ENCODE peak calls at places on chromosomes 13 and 19, in six cellular contexts. K is transverse colon, A is A549, D is tibial nerve, Y is uterus, N is breast epithelium. Q is an unnamed sample.

GRCh38 chr13:32720026-32720425 is 133.8 kb downstream of the PDS5B start:
- DNase-seq in K (no peak), A (peak; percentile 4), D (no peak), Y (no peak), N (no peak), Q (no peak)

GRCh38 chr13:102571075-102571474 is 25.7 kb upstream of the TPP2 start:
- DNase-seq in K (no peak), A (no peak), D (no peak), Y (no peak), N (no peak), Q (no peak)

GRCh38 chr13:105159794-105160193 is 1375.7 kb downstream of the EFNB2 start:
- DNase-seq in K (no peak), A (no peak), D (no peak), Y (no peak), N (no peak), Q (no peak)

GRCh38 chr13:29484236-29484635 is 111.3 kb downstream of the SLC7A1 start:
- DNase-seq in K (no peak), A (no peak), D (no peak), Y (no peak), N (no peak), Q (no peak)

GRCh38 chr13:50677687-50678463 is 165.6 kb downstream of the DLEU7 start:
- DNase-seq in K (no peak), A (no peak), D (no peak), Y (no peak), N (no peak), Q (no peak)

GRCh38 chr19:19094513-19094912 is 30.7 kb downstream of the SLC25A42 start:
- DNase-seq in K (no peak), A (no peak), D (no peak), Y (no peak), N (no peak), Q (no peak)

GRCh38 chr13:42600943-42601342 is 27.0 kb downstream of the TNFSF11 start:
- DNase-seq in K (no peak), A (no peak), D (no peak), Y (no peak), N (no peak), Q (no peak)

GRCh38 chr13:21528616-21529015 is 69.5 kb upstream of the ZDHHC20 start:
- DNase-seq in K (no peak), A (no peak), D (no peak), Y (no peak), N (no peak), Q (no peak)

GRCh38 chr13:46170268-46170667 is 11.7 kb downstream of the LCP1 start:
- DNase-seq in K (no peak), A (no peak), D (no peak), Y (no peak), N (no peak), Q (no peak)

GRCh38 chr19:10760268-10760944 is 42.5 kb downstream of the DNM2 start:
- DNase-seq in K (peak; percentile 49), A (no peak), D (no peak), Y (no peak), N (no peak), Q (peak; percentile 34)

GRCh38 chr19:42401365-42402303 is 11.5 kb upstream of the CNFN start:
- DNase-seq in K (peak; percentile 83), A (peak; percentile 89), D (peak; percentile 78), Y (peak; percentile 87), N (peak; percentile 87), Q (peak; percentile 78)

GRCh38 chr19:48989701-48990291 is 3.3 kb downstream of the GYS1 start:
- DNase-seq in K (no peak), A (no peak), D (no peak), Y (no peak), N (no peak), Q (no peak)

GRCh38 chr19:5152767-5153532 is 184.0 kb downstream of the KDM4B start:
- DNase-seq in K (no peak), A (no peak), D (no peak), Y (peak; percentile 13), N (no peak), Q (no peak)

DNA sequence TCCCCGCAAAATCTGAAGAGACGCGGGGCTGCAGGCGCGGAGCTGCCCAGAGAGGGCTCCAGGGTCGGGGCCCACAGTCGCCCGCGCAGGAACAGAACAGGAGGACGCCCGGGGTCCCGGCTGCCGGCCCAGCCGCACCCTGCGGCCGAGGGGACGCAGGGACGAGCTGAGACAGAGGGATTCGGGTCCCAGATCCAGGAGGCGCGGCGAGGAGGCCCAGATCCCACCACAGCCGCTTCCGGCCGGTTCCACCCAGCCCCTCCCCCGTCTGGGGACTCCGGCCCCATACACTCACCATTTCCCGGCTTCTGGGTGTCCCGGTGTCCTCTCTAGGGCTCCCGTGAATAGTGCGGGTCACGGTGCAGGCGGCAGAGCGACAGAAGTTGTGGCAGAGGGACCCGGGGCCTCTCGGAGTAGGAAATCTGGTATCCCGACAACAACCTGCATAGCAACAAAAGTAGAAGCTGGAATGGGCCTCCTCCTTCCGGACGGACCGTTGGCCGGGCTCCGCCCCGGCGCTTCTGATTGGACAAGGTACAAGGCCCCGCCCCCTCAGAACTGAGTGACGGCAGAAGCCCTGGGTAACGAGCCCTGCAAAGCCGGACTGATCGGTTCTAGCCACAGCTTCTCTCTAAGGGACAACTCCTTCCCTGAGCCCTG is at the start of gene ZNF20:
- DNase-seq in K (peak; percentile 98), A (peak; percentile 41), D (peak; percentile 95), Y (peak; percentile 94), N (peak; percentile 98), Q (peak; percentile 93)
- TF ChIP-seq POLR2A in K (peak; percentile 59), A (no peak), D (peak; percentile 69), Y (peak; percentile 52), N (peak; percentile 38), Q (peak; percentile 49)

GRCh38 chr19:33441277-33441699 is 67.8 kb downstream of the CEBPG start:
- DNase-seq in K (no peak), A (no peak), D (no peak), Y (no peak), N (peak; percentile 51), Q (peak; percentile 22)
- TF ChIP-seq POLR2A in K (no peak), A (no peak), D (no peak), Y (no peak), N (no peak), Q (no peak)

GRCh38 chr13:40565282-40566148 is 100.9 kb downstream of the FOXO1 start:
- DNase-seq in K (no peak), A (no peak), D (no peak), Y (no peak), N (no peak), Q (no peak)

GRCh38 chr13:40562975-40563349 is 103.5 kb downstream of the FOXO1 start:
- DNase-seq in K (no peak), A (no peak), D (no peak), Y (no peak), N (no peak), Q (no peak)

GRCh38 chr13:40563350-40564125 is 102.9 kb downstream of the FOXO1 start:
- DNase-seq in K (no peak), A (no peak), D (no peak), Y (no peak), N (no peak), Q (no peak)

GRCh38 chr13:40566811-40567210 is 99.6 kb downstream of the FOXO1 start:
- DNase-seq in K (no peak), A (no peak), D (no peak), Y (no peak), N (no peak), Q (no peak)

GRCh38 chr13:40564342-40564997 is 102.0 kb downstream of the FOXO1 start:
- DNase-seq in K (no peak), A (no peak), D (no peak), Y (no peak), N (no peak), Q (no peak)
- TF ChIP-seq POLR2A in K (no peak), A (no peak), D (no peak), Y (no peak), N (no peak), Q (no peak)

GRCh38 chr19:13117772-13118423 is at the start of gene NACC1:
- DNase-seq in K (peak; percentile 91), A (peak; percentile 87), D (peak; percentile 71), Y (peak; percentile 84), N (peak; percentile 88), Q (peak; percentile 93)
- TF ChIP-seq POLR2A in K (no peak), A (no peak), D (no peak), Y (no peak), N (no peak), Q (peak; percentile 25)

DNA sequence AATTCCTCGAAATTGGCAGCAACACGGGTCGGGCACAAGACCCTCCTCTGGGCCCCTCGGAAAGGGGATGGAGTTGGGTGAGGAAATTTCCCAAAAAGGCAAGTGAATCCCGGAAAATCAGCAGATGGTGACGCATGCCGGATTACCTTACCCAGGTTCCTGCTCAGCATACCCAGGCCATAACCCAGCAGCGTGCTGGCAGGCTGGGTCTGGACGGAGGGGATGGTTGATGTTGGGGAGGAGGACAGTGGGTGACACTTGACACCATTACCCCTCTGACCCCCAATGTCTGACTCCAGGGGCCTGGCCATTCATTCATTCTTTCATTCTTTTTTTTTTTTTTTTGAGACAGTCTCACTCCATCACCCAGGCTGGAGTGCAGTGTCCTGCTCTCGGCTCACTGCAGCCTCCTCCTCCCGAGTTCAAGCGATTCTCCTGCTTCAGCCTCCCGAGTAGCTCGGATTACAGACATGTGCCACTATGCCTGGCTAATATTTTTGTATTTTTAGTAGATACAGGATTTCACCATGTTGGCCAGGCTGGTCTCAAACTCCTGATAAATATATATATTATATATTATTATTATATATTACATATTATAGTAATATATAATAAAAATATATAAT is 794 bp downstream of the PVR start:
- DNase-seq in K (peak; percentile 27), A (peak; percentile 82), D (no peak), Y (peak; percentile 34), N (no peak), Q (peak; percentile 46)
- TF ChIP-seq POLR2A in K (no peak), A (peak; percentile 19), D (no peak), Y (no peak), N (no peak), Q (no peak)

GRCh38 chr19:44992336-44993163 is 8.7 kb upstream of the RELB start:
- DNase-seq in K (no peak), A (no peak), D (no peak), Y (no peak), N (no peak), Q (no peak)

GRCh38 chr19:44990459-44990858 is 10.8 kb upstream of the RELB start:
- DNase-seq in K (no peak), A (no peak), D (no peak), Y (no peak), N (no peak), Q (no peak)

GRCh38 chr19:44993526-44993925 is 7.7 kb upstream of the RELB start:
- DNase-seq in K (no peak), A (no peak), D (no peak), Y (no peak), N (no peak), Q (no peak)

GRCh38 chr19:44990966-44991365 is 10.3 kb upstream of the RELB start:
- DNase-seq in K (no peak), A (no peak), D (no peak), Y (no peak), N (no peak), Q (no peak)

DNA sequence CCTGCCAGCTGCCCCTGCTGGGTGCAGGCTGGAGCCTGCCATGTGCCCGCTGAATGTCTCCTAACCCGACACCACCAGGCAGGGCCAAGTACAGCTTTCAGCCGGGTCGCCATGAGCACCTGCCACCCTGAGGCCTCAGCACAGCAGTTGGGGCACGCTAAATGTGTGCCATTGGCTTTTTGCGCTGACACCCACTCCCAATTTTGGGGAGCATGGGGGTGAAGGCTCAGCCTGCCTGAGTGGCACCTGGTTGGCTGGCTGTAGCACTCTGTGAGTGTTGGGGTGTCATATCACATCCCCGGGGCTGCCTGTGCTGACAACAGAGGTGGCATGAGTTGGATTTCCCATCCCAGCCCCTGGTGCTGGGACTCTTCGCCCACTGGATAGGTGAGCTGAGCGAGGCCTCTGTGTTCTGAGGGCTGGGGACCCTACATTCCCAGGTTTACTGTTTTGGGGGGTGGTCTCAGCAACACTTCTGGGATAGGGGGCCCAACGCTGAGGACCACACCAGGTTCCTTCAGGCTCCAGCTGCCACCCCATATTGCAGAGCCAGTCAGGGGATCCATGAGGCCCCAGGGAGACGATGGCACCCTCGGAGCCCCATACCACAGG is 7.2 kb upstream of the RELB start:
- DNase-seq in K (no peak), A (no peak), D (no peak), Y (no peak), N (no peak), Q (no peak)
- TF ChIP-seq POLR2A in K (no peak), A (no peak), D (no peak), Y (no peak), N (no peak), Q (no peak)